ENCODE peak calls at places on chromosomes 7 and 10, in five cellular contexts. X, Z, L, O and F are unnamed samples.
A peak's percentile ranks its signal among the peaks of the same experiment; 100 is the strongest.

GRCh38 chr10:7763929-7764328 is 23.9 kb downstream of the KIN start:
- DNase-seq in O (no peak), X (no peak), Z (no peak), L (no peak), F (no peak)

GRCh38 chr7:143345428-143345900 is 17.0 kb downstream of the FAM131B start:
- DNase-seq in L (no peak), O (peak; percentile 87), Z (peak; percentile 68), X (no peak), F (no peak)

GRCh38 chr10:50577681-50578350 is 45.9 kb downstream of the SGMS1 start:
- DNase-seq in Z (peak; percentile 62), L (no peak), O (no peak), X (no peak), F (no peak)

GRCh38 chr10:85527610-85528317 is 838.8 kb downstream of the GRID1 start:
- DNase-seq in X (no peak), Z (no peak), L (no peak), O (no peak), F (no peak)

GRCh38 chr7:76193478-76193877 is 8.2 kb upstream of the SRRM3 start:
- DNase-seq in O (no peak), Z (no peak), L (no peak), X (no peak), F (no peak)

GRCh38 chr7:102992820-102993531 is 80.2 kb downstream of the LRRC17 start:
- DNase-seq in Z (no peak), O (no peak), X (peak; percentile 53), L (no peak), F (no peak)

GRCh38 chr10:75405201-75406143 is 3.9 kb upstream of the ZNF503 start:
- DNase-seq in O (no peak), L (no peak), Z (peak; percentile 82), X (no peak), F (no peak)

GRCh38 chr7:136114966-136115762 is 138.0 kb upstream of the MTPN start:
- DNase-seq in O (no peak), Z (peak; percentile 28), X (no peak), L (peak; percentile 75), F (peak; percentile 61)

GRCh38 chr10:61836888-61837747 is 64.4 kb upstream of the ARID5B start:
- DNase-seq in O (no peak), Z (no peak), L (no peak), X (peak; percentile 61), F (no peak)

GRCh38 chr7:133910761-133911160 is 216.4 kb upstream of the LRGUK start:
- DNase-seq in L (no peak), Z (no peak), X (no peak), O (no peak), F (no peak)

GRCh38 chr10:123607386-123607785 is 58.8 kb upstream of the GPR26 start:
- DNase-seq in X (no peak), Z (no peak), O (peak; percentile 58), L (no peak), F (no peak)

GRCh38 chr7:158015403-158016116 is 572.1 kb downstream of the PTPRN2 start:
- DNase-seq in X (no peak), Z (peak; percentile 16), L (no peak), O (peak; percentile 60), F (no peak)

GRCh38 chr10:104035817-104036384 is 49.8 kb downstream of the COL17A1 start:
- DNase-seq in O (no peak), Z (no peak), L (no peak), X (no peak), F (peak; percentile 6)

GRCh38 chr10:33155720-33156638 is 178.5 kb downstream of the NRP1 start:
- DNase-seq in L (peak; percentile 35), X (no peak), Z (no peak), O (no peak), F (peak; percentile 35)

GRCh38 chr10:133465191-133465949 is 11.6 kb downstream of the SCART1 start:
- DNase-seq in L (no peak), O (no peak), X (no peak), Z (peak; percentile 19), F (peak; percentile 40)

GRCh38 chr7:142782922-142783900 is 12.4 kb downstream of the PRSS2 start:
- DNase-seq in O (peak; percentile 97), L (peak; percentile 98), Z (peak; percentile 88), X (peak; percentile 27), F (peak; percentile 82)

GRCh38 chr10:96073722-96074121 is 30.3 kb downstream of the CCNJ start:
- DNase-seq in Z (no peak), X (no peak), O (no peak), L (no peak), F (no peak)

GRCh38 chr7:93921607-93922446 is at the start of gene GNG11:
- DNase-seq in L (peak; percentile 31), Z (peak; percentile 53), X (no peak), O (peak; percentile 96), F (peak; percentile 31)

GRCh38 chr7:55187701-55188491 is 169.1 kb downstream of the EGFR start:
- DNase-seq in X (no peak), O (no peak), Z (no peak), L (no peak), F (no peak)

GRCh38 chr10:13815766-13816165 is 229.0 kb downstream of the PRPF18 start:
- DNase-seq in Z (no peak), X (no peak), O (no peak), L (no peak), F (no peak)

GRCh38 chr7:87106974-87107612 is 45.2 kb upstream of the DMTF1 start:
- DNase-seq in L (no peak), O (no peak), Z (no peak), X (no peak), F (no peak)

GRCh38 chr7:138919256-138919655 is 61.9 kb downstream of the KIAA1549 start:
- DNase-seq in X (no peak), O (no peak), L (no peak), Z (no peak), F (no peak)

GRCh38 chr10:121984463-121984862 is 4.5 kb upstream of the TACC2 start:
- DNase-seq in Z (no peak), X (no peak), O (no peak), L (no peak), F (no peak)

GRCh38 chr7:45469103-45469502 is 105.1 kb upstream of the ADCY1 start:
- DNase-seq in X (no peak), L (no peak), Z (no peak), O (no peak), F (no peak)

GRCh38 chr10:71608863-71609768 is 110.5 kb downstream of the C10orf105 start:
- DNase-seq in X (no peak), Z (peak; percentile 80), L (peak; percentile 50), O (peak; percentile 94), F (peak; percentile 76)

GRCh38 chr10:77494789-77495541 is 142.6 kb downstream of the KCNMA1 start:
- DNase-seq in L (no peak), Z (no peak), X (no peak), O (no peak), F (no peak)

GRCh38 chr10:77490915-77491314 is 146.7 kb downstream of the KCNMA1 start:
- DNase-seq in Z (no peak), X (no peak), O (no peak), L (no peak), F (no peak)

GRCh38 chr10:77493239-77493806 is 144.3 kb downstream of the KCNMA1 start:
- DNase-seq in O (no peak), X (no peak), Z (no peak), L (no peak), F (no peak)

GRCh38 chr10:77496941-77497420 is 140.6 kb downstream of the KCNMA1 start:
- DNase-seq in O (no peak), Z (no peak), L (no peak), X (no peak), F (no peak)

GRCh38 chr10:77493851-77494788 is 143.5 kb downstream of the KCNMA1 start:
- DNase-seq in X (no peak), L (no peak), Z (no peak), O (no peak), F (no peak)
- TF ChIP-seq CTCF in X (peak; percentile 45), L (no peak), Z (no peak), O (no peak), F (peak; percentile 3)

GRCh38 chr7:74365320-74366022 is 76.3 kb downstream of the CLIP2 start:
- DNase-seq in O (no peak), Z (no peak), L (peak; percentile 80), X (no peak), F (no peak)

GRCh38 chr7:74360008-74360407 is 70.8 kb downstream of the CLIP2 start:
- DNase-seq in L (no peak), O (no peak), Z (no peak), X (no peak), F (no peak)

GRCh38 chr7:74362262-74362661 is 73.1 kb downstream of the CLIP2 start:
- DNase-seq in O (no peak), L (no peak), Z (no peak), X (no peak), F (no peak)

DNA sequence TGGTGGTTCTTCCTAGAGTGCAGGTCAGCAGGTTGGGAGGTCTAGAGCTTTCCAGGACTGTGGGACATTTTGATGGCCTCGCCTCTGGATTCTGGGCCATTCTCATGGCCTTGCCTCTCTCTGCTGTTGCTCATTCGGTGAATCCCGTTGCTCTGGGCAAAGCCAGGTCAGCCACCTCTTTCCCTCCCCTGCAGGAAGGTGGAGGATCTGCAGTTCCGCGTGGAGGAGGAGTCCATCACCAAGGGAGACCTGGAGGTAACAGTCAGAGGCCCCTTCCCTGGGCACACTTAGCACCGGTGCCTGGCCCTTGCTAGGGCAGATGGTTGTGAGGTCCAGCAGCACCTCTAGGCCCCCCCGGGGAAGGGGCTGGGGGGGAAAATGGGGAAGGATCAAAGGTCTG is 74.9 kb downstream of the CLIP2 start:
- DNase-seq in O (no peak), X (no peak), L (no peak), Z (no peak), F (no peak)
- TF ChIP-seq CTCF in O (no peak), X (peak; percentile 23), L (peak; percentile 24), Z (no peak), F (no peak)

DNA sequence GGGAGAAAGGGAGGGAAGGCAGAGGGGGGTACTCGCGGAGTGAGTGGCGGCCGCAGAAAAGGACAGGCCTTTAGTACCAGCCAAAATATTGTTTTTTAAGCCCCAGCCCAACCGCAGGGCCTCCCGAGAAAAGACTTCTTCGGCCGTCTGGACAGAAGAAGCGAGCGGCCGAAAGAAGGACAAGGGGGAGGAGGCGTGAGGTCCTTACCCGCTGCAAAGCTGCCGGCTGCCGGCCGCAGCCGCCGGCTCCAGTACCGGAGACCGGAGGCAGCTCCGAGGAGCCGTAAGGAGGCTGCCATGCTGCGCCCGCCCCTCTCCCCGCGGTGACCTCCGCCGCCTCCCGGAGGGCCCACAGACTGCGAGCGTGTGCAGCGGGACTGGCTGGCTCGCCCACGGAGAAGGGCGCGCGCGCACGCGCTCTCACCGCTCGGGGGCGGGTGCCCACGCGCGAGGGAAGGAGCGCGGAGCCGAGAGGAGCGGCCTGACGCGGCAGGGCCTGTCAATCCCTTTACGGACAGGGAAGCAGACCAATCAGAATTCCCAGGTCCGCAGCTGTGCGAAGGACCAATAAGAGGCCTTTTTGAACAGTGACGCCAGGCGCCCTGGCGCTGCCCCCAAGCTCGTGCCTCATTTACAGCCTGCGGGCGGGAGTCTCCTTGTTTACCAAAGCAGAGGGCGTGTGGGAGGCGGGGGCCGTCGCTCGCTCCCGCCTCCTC is at the start of gene HIBADH:
- DNase-seq in Z (peak; percentile 99), L (peak; percentile 99), X (peak; percentile 97), O (peak; percentile 100), F (peak; percentile 97)
- TF ChIP-seq CTCF in Z (no peak), L (no peak), X (no peak), O (no peak), F (no peak)

GRCh38 chr7:28362812-28363211 is 49.5 kb upstream of the CREB5 start:
- DNase-seq in L (no peak), X (no peak), Z (no peak), O (no peak), F (no peak)
- TF ChIP-seq CTCF in L (peak; percentile 36), X (peak; percentile 25), Z (no peak), O (no peak), F (peak; percentile 15)